ENCODE peak calls at places on chromosomes 11 and 22, in five cellular contexts. M, P, K, I and Q are unnamed samples.

GRCh38 chr22:27662359-27663030 is 139.1 kb downstream of the MN1 start:
- DNase-seq in M (peak), K (no peak), P (peak), I (no peak), Q (peak)

GRCh38 chr22:49838771-49839717 is 11.4 kb upstream of the BRD1 start:
- DNase-seq in I (no peak), M (peak), K (peak), P (no peak), Q (no peak)

GRCh38 chr11:120707098-120707497 is 195.6 kb downstream of the GRIK4 start:
- DNase-seq in M (no peak), K (peak), I (no peak), P (no peak), Q (no peak)

GRCh38 chr11:102553835-102554282 is 23.3 kb upstream of the MMP7 start:
- DNase-seq in P (no peak), K (no peak), I (no peak), M (no peak), Q (no peak)

GRCh38 chr11:65646288-65646734 is 8.4 kb downstream of the SIPA1 start:
- DNase-seq in K (no peak), P (no peak), M (no peak), I (no peak), Q (no peak)

GRCh38 chr11:40722179-40722795 is 737.2 kb downstream of the LRRC4C start:
- DNase-seq in I (no peak), K (peak), M (no peak), P (peak), Q (no peak)

GRCh38 chr11:26365284-26365683 is 33.4 kb downstream of the ANO3 start:
- DNase-seq in I (no peak), K (no peak), M (no peak), P (no peak), Q (no peak)

GRCh38 chr11:74084796-74085541 is 76.1 kb upstream of the UCP3 start:
- DNase-seq in P (no peak), K (peak), M (no peak), I (no peak), Q (no peak)

GRCh38 chr11:92527467-92527866 is 302.8 kb downstream of the FAT3 start:
- DNase-seq in P (no peak), I (no peak), K (no peak), M (no peak), Q (no peak)

GRCh38 chr11:124402326-124402922 is 3.6 kb upstream of the OR8B3 start:
- DNase-seq in M (peak), K (peak), P (peak), I (peak), Q (peak)

GRCh38 chr11:119505861-119506260 is 82.9 kb upstream of the THY1 start:
- DNase-seq in P (no peak), M (no peak), I (no peak), K (peak), Q (no peak)

GRCh38 chr11:58504232-58504631 is 3.7 kb downstream of the OR5B21 start:
- DNase-seq in M (no peak), P (no peak), K (no peak), I (no peak), Q (no peak)

GRCh38 chr11:112087212-112087611 is 539 bp downstream of the SDHD start:
- DNase-seq in I (no peak), M (peak), P (no peak), K (peak), Q (no peak)

GRCh38 chr11:55942785-55943392 is 6.7 kb upstream of the OR5I1 start:
- DNase-seq in K (peak), M (no peak), I (peak), P (peak), Q (no peak)

GRCh38 chr11:127873478-127873877 is 713.9 kb downstream of the ETS1 start:
- DNase-seq in I (no peak), M (no peak), P (peak), K (no peak), Q (no peak)

GRCh38 chr11:125170406-125171031 is 6.0 kb downstream of the PKNOX2 start:
- DNase-seq in P (no peak), K (peak), I (no peak), M (no peak), Q (no peak)

GRCh38 chr11:65489061-65489705 is 9.7 kb upstream of the MALAT1 start:
- DNase-seq in K (peak), I (peak), M (no peak), P (peak), Q (no peak)

GRCh38 chr11:63770763-63771162 is 2.2 kb upstream of the ZFTA start:
- DNase-seq in M (no peak), I (no peak), P (no peak), K (no peak), Q (no peak)